ENCODE peak calls at places on chromosomes 4 and X, in five cellular contexts. One of them, this sample, is unnamed.

GRCh38 chr4:56909083-56909981 is 1.6 kb downstream of the REST start:
- DNase-seq in breast epithelium: peak; percentile 36
- DNase-seq in CD4-positive, alpha-beta memory T cell: no peak
- DNase-seq in AG04450: no peak
- DNase-seq in OCI-LY7: peak; percentile 83
- DNase-seq in this sample: peak; percentile 55

GRCh38 chr4:158020175-158020574 is 152.7 kb downstream of the GASK1B start:
- DNase-seq in AG04450: peak; percentile 86
- DNase-seq in CD4-positive, alpha-beta memory T cell: no peak
- DNase-seq in OCI-LY7: no peak
- DNase-seq in breast epithelium: no peak
- DNase-seq in this sample: no peak

GRCh38 chrX:48590203-48591103 is 6.8 kb upstream of the WDR13 start:
- DNase-seq in OCI-LY7: no peak
- DNase-seq in CD4-positive, alpha-beta memory T cell: no peak
- DNase-seq in breast epithelium: no peak
- DNase-seq in AG04450: no peak
- DNase-seq in this sample: no peak

GRCh38 chrX:110427076-110427475 is 68.4 kb downstream of the RTL9 start:
- DNase-seq in OCI-LY7: no peak
- DNase-seq in CD4-positive, alpha-beta memory T cell: no peak
- DNase-seq in AG04450: no peak
- DNase-seq in breast epithelium: no peak
- DNase-seq in this sample: no peak

GRCh38 chr4:8235224-8235623 is 34.3 kb upstream of the HTRA3 start:
- DNase-seq in OCI-LY7: peak; percentile 28
- DNase-seq in CD4-positive, alpha-beta memory T cell: no peak
- DNase-seq in breast epithelium: no peak
- DNase-seq in AG04450: no peak
- DNase-seq in this sample: peak; percentile 84

GRCh38 chrX:32877592-32877991 is 333.8 kb downstream of the DMD start:
- DNase-seq in CD4-positive, alpha-beta memory T cell: no peak
- DNase-seq in AG04450: no peak
- DNase-seq in breast epithelium: peak; percentile 69
- DNase-seq in OCI-LY7: no peak
- DNase-seq in this sample: no peak

GRCh38 chr4:151227731-151228130 is 49.2 kb upstream of the PRSS48 start:
- DNase-seq in AG04450: peak; percentile 18
- DNase-seq in OCI-LY7: no peak
- DNase-seq in CD4-positive, alpha-beta memory T cell: no peak
- DNase-seq in breast epithelium: peak; percentile 55
- DNase-seq in this sample: no peak

GRCh38 chrX:153885968-153886903 is at the start of gene L1CAM:
- DNase-seq in CD4-positive, alpha-beta memory T cell: no peak
- DNase-seq in AG04450: no peak
- DNase-seq in OCI-LY7: no peak
- DNase-seq in breast epithelium: no peak
- DNase-seq in this sample: no peak

GRCh38 chr4:73417973-73418372 is 13.9 kb downstream of the ALB start:
- DNase-seq in breast epithelium: no peak
- DNase-seq in AG04450: no peak
- DNase-seq in OCI-LY7: no peak
- DNase-seq in CD4-positive, alpha-beta memory T cell: no peak
- DNase-seq in this sample: no peak

GRCh38 chr4:6200922-6201362 is 593 bp upstream of the JAKMIP1 start:
- DNase-seq in CD4-positive, alpha-beta memory T cell: no peak
- DNase-seq in AG04450: no peak
- DNase-seq in breast epithelium: no peak
- DNase-seq in OCI-LY7: peak; percentile 31
- DNase-seq in this sample: no peak

GRCh38 chr4:184369871-184370270 is 104.5 kb downstream of the IRF2 start:
- DNase-seq in breast epithelium: no peak
- DNase-seq in AG04450: no peak
- DNase-seq in OCI-LY7: no peak
- DNase-seq in CD4-positive, alpha-beta memory T cell: no peak
- DNase-seq in this sample: peak; percentile 80

GRCh38 chr4:53066155-53066554 is 204.0 kb downstream of the RASL11B start:
- DNase-seq in AG04450: no peak
- DNase-seq in OCI-LY7: no peak
- DNase-seq in breast epithelium: no peak
- DNase-seq in CD4-positive, alpha-beta memory T cell: no peak
- DNase-seq in this sample: no peak

GRCh38 chrX:54754854-54755253 is 43.2 kb downstream of the ITIH6 start:
- DNase-seq in AG04450: no peak
- DNase-seq in CD4-positive, alpha-beta memory T cell: no peak
- DNase-seq in OCI-LY7: no peak
- DNase-seq in breast epithelium: no peak
- DNase-seq in this sample: no peak

GRCh38 chr4:6416518-6417286 is 55.7 kb downstream of the PPP2R2C start:
- DNase-seq in AG04450: no peak
- DNase-seq in breast epithelium: no peak
- DNase-seq in OCI-LY7: no peak
- DNase-seq in CD4-positive, alpha-beta memory T cell: no peak
- DNase-seq in this sample: no peak

GRCh38 chr4:95627004-95627403 is 78.2 kb upstream of the UNC5C start:
- DNase-seq in breast epithelium: no peak
- DNase-seq in AG04450: no peak
- DNase-seq in OCI-LY7: no peak
- DNase-seq in CD4-positive, alpha-beta memory T cell: no peak
- DNase-seq in this sample: no peak

GRCh38 chrX:153633048-153633447 is 14.0 kb upstream of the DUSP9 start:
- DNase-seq in AG04450: no peak
- DNase-seq in breast epithelium: no peak
- DNase-seq in OCI-LY7: no peak
- DNase-seq in CD4-positive, alpha-beta memory T cell: no peak
- DNase-seq in this sample: no peak

GRCh38 chr4:143549924-143550323 is 36.4 kb downstream of the SMARCA5 start:
- DNase-seq in breast epithelium: no peak
- DNase-seq in CD4-positive, alpha-beta memory T cell: no peak
- DNase-seq in AG04450: no peak
- DNase-seq in OCI-LY7: no peak
- DNase-seq in this sample: no peak

GRCh38 chrX:110327336-110327735 is 9.5 kb upstream of the AMMECR1 start:
- DNase-seq in AG04450: no peak
- DNase-seq in CD4-positive, alpha-beta memory T cell: no peak
- DNase-seq in breast epithelium: no peak
- DNase-seq in OCI-LY7: no peak
- DNase-seq in this sample: no peak

GRCh38 chrX:112769034-112769433 is 71.6 kb downstream of the AMOT start:
- DNase-seq in AG04450: no peak
- DNase-seq in CD4-positive, alpha-beta memory T cell: no peak
- DNase-seq in breast epithelium: no peak
- DNase-seq in OCI-LY7: no peak
- DNase-seq in this sample: no peak

GRCh38 chrX:5672099-5672498 is 556.6 kb downstream of the NLGN4X start:
- DNase-seq in OCI-LY7: no peak
- DNase-seq in AG04450: no peak
- DNase-seq in CD4-positive, alpha-beta memory T cell: no peak
- DNase-seq in breast epithelium: no peak
- DNase-seq in this sample: no peak

GRCh38 chr4:26372076-26372475 is 51.3 kb downstream of the RBPJ start:
- DNase-seq in AG04450: no peak
- DNase-seq in breast epithelium: no peak
- DNase-seq in CD4-positive, alpha-beta memory T cell: no peak
- DNase-seq in OCI-LY7: no peak
- DNase-seq in this sample: no peak

GRCh38 chr4:47145630-47146029 is 114.3 kb downstream of the GABRB1 start:
- DNase-seq in OCI-LY7: no peak
- DNase-seq in breast epithelium: no peak
- DNase-seq in AG04450: peak; percentile 67
- DNase-seq in CD4-positive, alpha-beta memory T cell: no peak
- DNase-seq in this sample: peak; percentile 87

GRCh38 chr4:724131-724530 is 18.5 kb downstream of the PCGF3 start:
- DNase-seq in OCI-LY7: no peak
- DNase-seq in breast epithelium: no peak
- DNase-seq in AG04450: no peak
- DNase-seq in CD4-positive, alpha-beta memory T cell: no peak
- DNase-seq in this sample: no peak

GRCh38 chr4:727576-727975 is 21.9 kb downstream of the PCGF3 start:
- DNase-seq in CD4-positive, alpha-beta memory T cell: no peak
- DNase-seq in breast epithelium: no peak
- DNase-seq in OCI-LY7: no peak
- DNase-seq in AG04450: no peak
- DNase-seq in this sample: no peak

GRCh38 chr4:726235-726787 is 20.7 kb downstream of the PCGF3 start:
- DNase-seq in breast epithelium: no peak
- DNase-seq in CD4-positive, alpha-beta memory T cell: no peak
- DNase-seq in AG04450: no peak
- DNase-seq in OCI-LY7: no peak
- DNase-seq in this sample: no peak

GRCh38 chr4:725368-726234 is 20.0 kb downstream of the PCGF3 start:
- DNase-seq in CD4-positive, alpha-beta memory T cell: no peak
- DNase-seq in AG04450: no peak
- DNase-seq in OCI-LY7: no peak
- DNase-seq in breast epithelium: no peak
- DNase-seq in this sample: no peak

GRCh38 chr4:726816-727215 is 21.2 kb downstream of the PCGF3 start:
- DNase-seq in CD4-positive, alpha-beta memory T cell: no peak
- DNase-seq in AG04450: no peak
- DNase-seq in OCI-LY7: no peak
- DNase-seq in breast epithelium: no peak
- DNase-seq in this sample: no peak
- H3K27ac ChIP-seq in CD4-positive, alpha-beta memory T cell: no peak overlapping the region
- H3K27ac ChIP-seq in AG04450: peak overlapping the region; percentile 47
- H3K27ac ChIP-seq in OCI-LY7: no peak overlapping the region
- H3K27ac ChIP-seq in breast epithelium: peak overlapping the region; percentile 76
- H3K27ac ChIP-seq in this sample: no peak overlapping the region

GRCh38 chr4:187064033-187064432 is 340.4 kb upstream of the FAT1 start:
- DNase-seq in OCI-LY7: no peak
- DNase-seq in AG04450: no peak
- DNase-seq in breast epithelium: no peak
- DNase-seq in CD4-positive, alpha-beta memory T cell: no peak
- DNase-seq in this sample: no peak

GRCh38 chr4:187063251-187063650 is 339.6 kb upstream of the FAT1 start:
- DNase-seq in OCI-LY7: no peak
- DNase-seq in breast epithelium: no peak
- DNase-seq in AG04450: no peak
- DNase-seq in CD4-positive, alpha-beta memory T cell: no peak
- DNase-seq in this sample: no peak

GRCh38 chr4:187060551-187060950 is 336.9 kb upstream of the FAT1 start:
- DNase-seq in CD4-positive, alpha-beta memory T cell: no peak
- DNase-seq in breast epithelium: no peak
- DNase-seq in OCI-LY7: no peak
- DNase-seq in AG04450: no peak
- DNase-seq in this sample: no peak

GRCh38 chr4:187059031-187059430 is 335.4 kb upstream of the FAT1 start:
- DNase-seq in AG04450: no peak
- DNase-seq in breast epithelium: no peak
- DNase-seq in OCI-LY7: no peak
- DNase-seq in CD4-positive, alpha-beta memory T cell: no peak
- DNase-seq in this sample: no peak

GRCh38 chr4:187059895-187060294 is 336.2 kb upstream of the FAT1 start:
- DNase-seq in breast epithelium: no peak
- DNase-seq in AG04450: no peak
- DNase-seq in CD4-positive, alpha-beta memory T cell: no peak
- DNase-seq in OCI-LY7: no peak
- DNase-seq in this sample: no peak
- H3K27ac ChIP-seq in breast epithelium: no peak overlapping the region
- H3K27ac ChIP-seq in AG04450: no peak overlapping the region
- H3K27ac ChIP-seq in CD4-positive, alpha-beta memory T cell: no peak overlapping the region
- H3K27ac ChIP-seq in OCI-LY7: no peak overlapping the region
- H3K27ac ChIP-seq in this sample: no peak overlapping the region

GRCh38 chrX:13791145-13791544 is 25.7 kb downstream of the GPM6B start:
- DNase-seq in AG04450: no peak
- DNase-seq in breast epithelium: no peak
- DNase-seq in OCI-LY7: no peak
- DNase-seq in CD4-positive, alpha-beta memory T cell: no peak
- DNase-seq in this sample: no peak
- H3K27ac ChIP-seq in AG04450: no peak overlapping the region
- H3K27ac ChIP-seq in breast epithelium: peak overlapping the region; percentile 75
- H3K27ac ChIP-seq in OCI-LY7: no peak overlapping the region
- H3K27ac ChIP-seq in CD4-positive, alpha-beta memory T cell: no peak overlapping the region
- H3K27ac ChIP-seq in this sample: no peak overlapping the region

DNA sequence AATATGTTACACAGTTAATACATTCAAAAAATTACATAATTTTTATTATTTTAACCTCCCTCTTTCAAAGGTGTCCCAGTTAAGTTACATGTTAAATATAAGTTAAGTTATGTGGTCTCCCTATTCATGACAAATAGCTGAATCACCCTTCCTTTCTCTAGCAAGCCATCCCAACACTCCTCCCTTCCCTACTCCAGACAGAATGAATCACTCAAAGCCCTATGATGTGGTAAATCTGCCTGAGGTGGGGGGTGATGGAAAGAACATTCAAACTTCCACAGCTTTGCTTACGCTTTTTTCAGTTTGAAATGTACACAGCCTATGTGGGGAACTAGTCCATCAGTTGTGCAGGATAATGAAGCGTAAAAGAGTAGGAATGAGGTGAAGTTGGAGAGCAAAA is 90.1 kb downstream of the CXCL13 start:
- DNase-seq in breast epithelium: no peak
- DNase-seq in OCI-LY7: no peak
- DNase-seq in CD4-positive, alpha-beta memory T cell: no peak
- DNase-seq in AG04450: peak; percentile 88
- DNase-seq in this sample: no peak
- H3K27ac ChIP-seq in breast epithelium: no peak overlapping the region
- H3K27ac ChIP-seq in OCI-LY7: no peak overlapping the region
- H3K27ac ChIP-seq in CD4-positive, alpha-beta memory T cell: no peak overlapping the region
- H3K27ac ChIP-seq in AG04450: no peak overlapping the region
- H3K27ac ChIP-seq in this sample: no peak overlapping the region

GRCh38 chr4:164956766-164957643 is 20.5 kb downstream of the TRIM61 start:
- DNase-seq in OCI-LY7: peak; percentile 93
- DNase-seq in AG04450: no peak
- DNase-seq in CD4-positive, alpha-beta memory T cell: peak; percentile 54
- DNase-seq in breast epithelium: peak; percentile 74
- DNase-seq in this sample: peak; percentile 92
- H3K27ac ChIP-seq in OCI-LY7: peak overlapping the region; percentile 56
- H3K27ac ChIP-seq in AG04450: no peak overlapping the region
- H3K27ac ChIP-seq in CD4-positive, alpha-beta memory T cell: no peak overlapping the region
- H3K27ac ChIP-seq in breast epithelium: no peak overlapping the region
- H3K27ac ChIP-seq in this sample: no peak overlapping the region

This sample was measured in MM.1S.